ENCODE peak calls at places on chromosomes 5 and 9, in six cellular contexts. One of them, this sample, is unnamed.

GRCh38 chr9:37001461-37001860 is 32.6 kb downstream of the PAX5 start:
- DNase-seq in T-helper 9 cell: no peak
- DNase-seq in IMR-90: no peak
- DNase-seq in LHCN-M2: no peak
- DNase-seq in ELF-1: peak; percentile 41
- DNase-seq in AG04450: no peak
- DNase-seq in this sample: no peak

GRCh38 chr5:51882647-51883046 is 499.4 kb downstream of the ISL1 start:
- DNase-seq in T-helper 9 cell: no peak
- DNase-seq in IMR-90: no peak
- DNase-seq in LHCN-M2: no peak
- DNase-seq in ELF-1: peak; percentile 48
- DNase-seq in AG04450: no peak
- DNase-seq in this sample: no peak

GRCh38 chr9:104779946-104780539 is 16.1 kb downstream of the NIPSNAP3B start:
- DNase-seq in T-helper 9 cell: no peak
- DNase-seq in IMR-90: no peak
- DNase-seq in LHCN-M2: no peak
- DNase-seq in ELF-1: no peak
- DNase-seq in AG04450: no peak
- DNase-seq in this sample: no peak

GRCh38 chr5:72558383-72558782 is 51.2 kb upstream of the ZNF366 start:
- DNase-seq in T-helper 9 cell: no peak
- DNase-seq in IMR-90: no peak
- DNase-seq in LHCN-M2: peak; percentile 84
- DNase-seq in ELF-1: no peak
- DNase-seq in AG04450: no peak
- DNase-seq in this sample: no peak

GRCh38 chr9:13974891-13975290 is 339.1 kb downstream of the NFIB start:
- DNase-seq in T-helper 9 cell: no peak
- DNase-seq in IMR-90: no peak
- DNase-seq in LHCN-M2: peak; percentile 36
- DNase-seq in ELF-1: no peak
- DNase-seq in AG04450: no peak
- DNase-seq in this sample: no peak

GRCh38 chr5:38837416-38837815 is 8.4 kb upstream of the OSMR start:
- DNase-seq in T-helper 9 cell: no peak
- DNase-seq in IMR-90: peak; percentile 36
- DNase-seq in LHCN-M2: peak; percentile 56
- DNase-seq in ELF-1: no peak
- DNase-seq in AG04450: no peak
- DNase-seq in this sample: no peak

GRCh38 chr9:114112778-114113585 is 13.9 kb upstream of the KIF12 start:
- DNase-seq in T-helper 9 cell: no peak
- DNase-seq in IMR-90: peak; percentile 75
- DNase-seq in LHCN-M2: peak; percentile 46
- DNase-seq in ELF-1: no peak
- DNase-seq in AG04450: peak; percentile 29
- DNase-seq in this sample: no peak

GRCh38 chr9:34957492-34958410 is at the start of gene PHF24:
- DNase-seq in T-helper 9 cell: peak; percentile 5
- DNase-seq in IMR-90: no peak
- DNase-seq in LHCN-M2: no peak
- DNase-seq in ELF-1: no peak
- DNase-seq in AG04450: no peak
- DNase-seq in this sample: no peak

GRCh38 chr5:62488531-62488930 is 76.0 kb downstream of the IPO11 start:
- DNase-seq in T-helper 9 cell: no peak
- DNase-seq in IMR-90: no peak
- DNase-seq in LHCN-M2: no peak
- DNase-seq in ELF-1: no peak
- DNase-seq in AG04450: no peak
- DNase-seq in this sample: no peak

GRCh38 chr5:122306461-122306860 is 5.6 kb upstream of the SNCAIP start:
- DNase-seq in T-helper 9 cell: no peak
- DNase-seq in IMR-90: no peak
- DNase-seq in LHCN-M2: no peak
- DNase-seq in ELF-1: no peak
- DNase-seq in AG04450: no peak
- DNase-seq in this sample: no peak

GRCh38 chr5:143494162-143494561 is 90.7 kb upstream of the NR3C1 start:
- DNase-seq in T-helper 9 cell: no peak
- DNase-seq in IMR-90: peak; percentile 94
- DNase-seq in LHCN-M2: peak; percentile 51
- DNase-seq in ELF-1: no peak
- DNase-seq in AG04450: peak; percentile 72
- DNase-seq in this sample: no peak

GRCh38 chr9:24245988-24246387 is 299.7 kb downstream of the IZUMO3 start:
- DNase-seq in T-helper 9 cell: no peak
- DNase-seq in IMR-90: peak; percentile 10
- DNase-seq in LHCN-M2: peak; percentile 1
- DNase-seq in ELF-1: no peak
- DNase-seq in AG04450: no peak
- DNase-seq in this sample: no peak

GRCh38 chr5:168093200-168093930 is 198.1 kb upstream of the WWC1 start:
- DNase-seq in T-helper 9 cell: no peak
- DNase-seq in IMR-90: no peak
- DNase-seq in LHCN-M2: no peak
- DNase-seq in ELF-1: peak; percentile 29
- DNase-seq in AG04450: no peak
- DNase-seq in this sample: no peak

GRCh38 chr9:124468061-124468740 is 17.9 kb downstream of the ADGRD2 start:
- DNase-seq in T-helper 9 cell: no peak
- DNase-seq in IMR-90: no peak
- DNase-seq in LHCN-M2: no peak
- DNase-seq in ELF-1: no peak
- DNase-seq in AG04450: no peak
- DNase-seq in this sample: no peak

GRCh38 chr9:97516111-97516510 is 14.6 kb downstream of the TMOD1 start:
- DNase-seq in T-helper 9 cell: no peak
- DNase-seq in IMR-90: no peak
- DNase-seq in LHCN-M2: no peak
- DNase-seq in ELF-1: no peak
- DNase-seq in AG04450: no peak
- DNase-seq in this sample: no peak

GRCh38 chr5:62643556-62644451 is 65.2 kb downstream of the LRRC70 start:
- DNase-seq in T-helper 9 cell: no peak
- DNase-seq in IMR-90: no peak
- DNase-seq in LHCN-M2: no peak
- DNase-seq in ELF-1: no peak
- DNase-seq in AG04450: no peak
- DNase-seq in this sample: no peak

This sample was measured in GM18507.